ENCODE peak calls at places on chromosomes 13 and 19, in seven cellular contexts. V is H54; O is stimulated activated CD4-positive, alpha-beta T cell treated with anti-CD3 and anti-CD28 coated beads, Interleukin-12 subunit alpha, Interleukin-12 subunit beta, amount 100 ng/mL, for 4 hours; D is osteocyte; T is T-cell; W is hippocampal formation; B is AG04450. Z is an unnamed sample.

GRCh38 chr13:98184796-98185195 is 7.7 kb upstream of the RNF113B start:
- DNase-seq in B (no peak), O (no peak), W (no peak), T (no peak), D (no peak), V (no peak), Z (peak; percentile 62)

GRCh38 chr13:50075619-50076097 is 60.4 kb downstream of the KCNRG start:
- DNase-seq in W (no peak), T (no peak), D (no peak), B (no peak), V (no peak), O (no peak), Z (no peak)

GRCh38 chr19:30253581-30253996 is 118.6 kb upstream of the ZNF536 start:
- DNase-seq in T (no peak), W (no peak), D (no peak), V (no peak), O (no peak), B (no peak), Z (no peak)

GRCh38 chr13:74210693-74211393 is 76.6 kb upstream of the KLF12 start:
- DNase-seq in O (no peak), T (no peak), B (peak; percentile 76), D (no peak), V (peak; percentile 23), W (no peak), Z (peak; percentile 86)

GRCh38 chr13:64534302-64534701 is 2695.8 kb downstream of the PCDH9 start:
- DNase-seq in O (no peak), V (no peak), W (no peak), D (no peak), B (no peak), T (no peak), Z (no peak)

GRCh38 chr19:31068268-31068667 is 281.0 kb downstream of the TSHZ3 start:
- DNase-seq in V (no peak), B (no peak), W (no peak), O (no peak), D (no peak), T (no peak), Z (no peak)

GRCh38 chr13:35771898-35772297 is 295.4 kb upstream of the MAB21L1 start:
- DNase-seq in T (no peak), O (no peak), B (peak; percentile 79), V (no peak), D (no peak), W (no peak), Z (peak; percentile 98)

GRCh38 chr13:112808377-112809140 is 118.7 kb downstream of the ATP11A start:
- DNase-seq in T (no peak), V (no peak), D (no peak), W (no peak), B (no peak), O (no peak), Z (no peak)

GRCh38 chr13:34349091-34349722 is 531.3 kb downstream of the RFC3 start:
- DNase-seq in V (peak; percentile 12), W (no peak), B (peak; percentile 80), D (peak; percentile 89), O (no peak), T (no peak), Z (peak; percentile 96)

GRCh38 chr19:18895038-18895827 is 725 bp downstream of the CERS1 start:
- DNase-seq in W (peak; percentile 92), B (no peak), O (no peak), T (no peak), V (no peak), D (peak; percentile 86), Z (no peak)

GRCh38 chr19:3411636-3412035 is 45.3 kb downstream of the NFIC start:
- DNase-seq in O (no peak), B (no peak), D (no peak), T (no peak), V (no peak), W (no peak), Z (no peak)

GRCh38 chr19:56942749-56943148 is 102.2 kb upstream of the PEG3 start:
- DNase-seq in D (peak; percentile 93), O (no peak), V (no peak), B (no peak), W (no peak), T (no peak), Z (no peak)

GRCh38 chr13:94480672-94481145 is 1.2 kb upstream of the DCT start:
- DNase-seq in B (no peak), W (no peak), D (no peak), T (no peak), V (no peak), O (no peak), Z (peak; percentile 89)

GRCh38 chr13:74040200-74040599 is 94.0 kb downstream of the KLF12 start:
- DNase-seq in D (no peak), O (peak; percentile 17), B (no peak), T (no peak), V (peak; percentile 30), W (no peak), Z (peak; percentile 14)

GRCh38 chr13:111915104-111915551 is 151.8 kb upstream of the SOX1 start:
- DNase-seq in V (no peak), B (no peak), D (peak; percentile 79), W (no peak), O (no peak), T (no peak), Z (no peak)

GRCh38 chr13:24313449-24313848 is 4.1 kb downstream of the C1QTNF9 start:
- DNase-seq in V (no peak), B (no peak), W (no peak), D (no peak), T (no peak), O (no peak), Z (no peak)

GRCh38 chr19:43362745-43363144 is 9.3 kb downstream of the CD177 start:
- DNase-seq in V (no peak), T (no peak), W (no peak), B (no peak), O (no peak), D (no peak), Z (no peak)

GRCh38 chr13:82661126-82661525 is 1221.1 kb downstream of the SLITRK1 start:
- DNase-seq in W (no peak), V (no peak), B (no peak), D (no peak), O (no peak), T (no peak), Z (no peak)

GRCh38 chr19:13700621-13701020 is 63.7 kb upstream of the MRI1 start:
- DNase-seq in T (no peak), B (no peak), D (no peak), W (no peak), V (no peak), O (no peak), Z (no peak)

GRCh38 chr13:63864171-63864902 is 2448.7 kb upstream of the PCDH20 start:
- DNase-seq in D (no peak), T (no peak), B (no peak), V (no peak), W (no peak), O (no peak), Z (peak; percentile 6)

GRCh38 chr19:39518975-39519374 is 4.0 kb downstream of the SELENOV start:
- DNase-seq in T (no peak), B (no peak), D (no peak), O (no peak), V (no peak), W (no peak), Z (no peak)

GRCh38 chr19:3122512-3122870 is 13.3 kb upstream of the GNA15 start:
- DNase-seq in B (no peak), D (no peak), T (no peak), W (no peak), V (no peak), O (no peak), Z (no peak)